ENCODE peak calls at places on chromosome 20, in five cellular contexts. G, A, L, O and W are unnamed samples.

GRCh38 chr20:60206259-60206658 is 248.0 kb downstream of the CDH26 start:
- ATAC-seq in G (peak), A (no peak), L (peak), O (peak), W (no peak)

GRCh38 chr20:19540401-19540800 is 217.7 kb upstream of the RIN2 start:
- ATAC-seq in G (no peak), A (no peak), L (peak), O (no peak), W (no peak)

GRCh38 chr20:62570897-62571666 is 71.2 kb upstream of the SLCO4A1 start:
- ATAC-seq in G (no peak), A (no peak), L (peak), O (peak), W (peak)

GRCh38 chr20:63775096-63775978 is 35.8 kb downstream of the SLC2A4RG start:
- ATAC-seq in G (no peak), A (no peak), L (peak), O (peak), W (no peak)

GRCh38 chr20:36400901-36401300 is 94.8 kb downstream of the DLGAP4 start:
- ATAC-seq in G (peak), A (no peak), L (no peak), O (no peak), W (no peak)

GRCh38 chr20:45944151-45944964 is 9.9 kb downstream of the PCIF1 start:
- ATAC-seq in G (peak), A (peak), L (peak), O (no peak), W (peak)

GRCh38 chr20:16612708-16613107 is 39.5 kb upstream of the KIF16B start:
- ATAC-seq in G (no peak), A (no peak), L (no peak), O (peak), W (no peak)

GRCh38 chr20:38357653-38358207 is 11.4 kb downstream of the LBP start:
- ATAC-seq in G (no peak), A (no peak), L (no peak), O (no peak), W (no peak)

GRCh38 chr20:41599699-41600104 is 18.5 kb downstream of the CHD6 start:
- ATAC-seq in G (no peak), A (no peak), L (no peak), O (no peak), W (no peak)

GRCh38 chr20:47540443-47541354 is 39.0 kb downstream of the NCOA3 start:
- ATAC-seq in G (no peak), A (peak), L (peak), O (no peak), W (no peak)

GRCh38 chr20:41469868-41470267 is 103.2 kb upstream of the EMILIN3 start:
- ATAC-seq in G (no peak), A (no peak), L (no peak), O (peak), W (no peak)